ENCODE peak calls at places on chromosome 2, in ten cellular contexts. G is neural crest cell, S is fibroblast of pulmonary artery, I is PC-3, J is endothelial cell, N is kidney, K is omental fat pad, D is endothelial cell of umbilical vein, M is transverse colon, C is bronchial epithelial cell. T is an unnamed sample.

GRCh38 chr2:95356821-95357700 is 45.4 kb upstream of the FAHD2A start:
- DNase-seq in G (no peak), S (no peak), I (no peak), J (no peak), N (peak), K (no peak), D (no peak), M (no peak), C (no peak), T (no peak)

GRCh38 chr2:46125798-46126197 is 171.4 kb upstream of the EPAS1 start:
- DNase-seq in G (no peak), S (no peak), I (no peak), J (no peak), N (no peak), K (no peak), D (no peak), M (no peak), C (peak), T (no peak)

GRCh38 chr2:11692966-11693521 is 23.0 kb upstream of the NTSR2 start:
- DNase-seq in G (peak), S (peak), I (peak), J (peak), N (no peak), K (no peak), D (peak), M (peak), C (peak), T (peak)

GRCh38 chr2:198499539-198499938 is 695.1 kb downstream of the PLCL1 start:
- DNase-seq in G (no peak), S (peak), I (no peak), J (no peak), N (no peak), K (no peak), D (no peak), M (no peak), C (no peak), T (peak)

GRCh38 chr2:48137829-48138228 is 231.5 kb upstream of the FBXO11 start:
- DNase-seq in G (no peak), S (no peak), I (no peak), J (no peak), N (no peak), K (no peak), D (no peak), M (no peak), C (no peak), T (no peak)

GRCh38 chr2:220434365-220434764 is 806.9 kb downstream of the SLC4A3 start:
- DNase-seq in G (no peak), S (peak), I (peak), J (no peak), N (no peak), K (no peak), D (no peak), M (no peak), C (peak), T (no peak)

GRCh38 chr2:62920070-62920469 is 130.6 kb upstream of the OTX1 start:
- DNase-seq in G (no peak), S (peak), I (no peak), J (no peak), N (no peak), K (no peak), D (no peak), M (no peak), C (peak), T (no peak)

GRCh38 chr2:212843409-212844199 is 305.0 kb upstream of the ERBB4 start:
- DNase-seq in G (no peak), S (peak), I (peak), J (no peak), N (no peak), K (no peak), D (peak), M (no peak), C (peak), T (no peak)

DNA sequence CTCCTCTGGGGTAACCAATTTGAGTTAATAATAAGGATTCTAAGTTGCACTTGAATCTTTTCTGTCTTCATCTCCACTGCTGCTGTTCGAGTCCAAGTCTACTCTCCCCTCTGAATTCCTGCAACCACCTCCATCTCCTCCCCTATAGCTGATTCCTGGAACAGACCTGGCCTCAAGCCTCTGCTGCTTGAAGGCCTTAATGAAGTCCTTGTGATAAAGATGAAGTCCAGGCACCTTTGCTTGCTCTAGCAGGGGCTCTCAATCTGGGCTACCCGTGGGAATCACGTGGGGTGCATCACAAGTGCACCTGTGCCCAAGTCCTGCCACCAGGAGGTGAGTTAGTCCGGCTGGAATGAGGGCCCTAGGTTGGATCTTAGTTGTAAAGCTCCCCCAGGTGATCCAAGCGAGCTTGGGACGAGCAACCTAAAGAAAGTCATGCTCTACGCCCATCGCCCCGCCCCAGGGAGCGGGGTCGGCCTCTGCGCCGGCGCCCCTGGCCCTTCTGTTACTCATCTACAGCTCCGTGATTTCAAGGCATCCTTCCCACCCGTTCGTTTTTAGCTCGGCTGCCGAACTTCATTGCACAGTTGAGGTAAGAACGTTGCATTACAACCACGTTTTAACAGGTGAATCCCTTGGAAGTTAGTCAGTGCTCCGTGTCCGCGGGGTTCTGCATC is 905 bp upstream of the IAH1 start:
- DNase-seq in G (no peak), S (no peak), I (peak), J (no peak), N (no peak), K (no peak), D (no peak), M (peak), C (peak), T (peak)
- TF ChIP-seq CTCF in G (peak), S (peak), I (peak), J (no peak), N (no peak), K (no peak), D (no peak), M (peak), C (peak), T (no peak)

DNA sequence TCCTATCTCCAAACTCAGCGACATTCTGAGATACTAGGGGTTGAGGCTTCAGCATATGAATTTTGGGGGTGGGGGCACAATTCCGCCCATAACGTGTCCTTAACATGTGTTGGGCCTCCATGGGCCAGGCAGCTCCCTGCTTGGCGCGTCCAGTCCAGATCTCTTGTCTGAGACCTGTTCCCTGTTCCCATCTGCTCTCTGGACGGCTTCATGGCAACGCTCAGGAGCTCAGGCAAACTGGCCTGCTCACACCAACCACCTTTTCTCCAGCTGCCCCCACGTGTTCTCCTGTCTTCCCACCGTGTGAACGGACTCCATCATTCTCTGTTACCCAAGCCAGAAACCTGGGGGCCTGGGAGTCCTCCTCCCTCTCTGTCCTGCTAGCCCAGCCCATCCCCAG is 36.4 kb downstream of the ACKR3 start:
- DNase-seq in G (no peak), S (no peak), I (no peak), J (no peak), N (no peak), K (no peak), D (no peak), M (no peak), C (no peak), T (no peak)
- TF ChIP-seq CTCF in G (no peak), S (no peak), I (no peak), J (no peak), N (no peak), K (no peak), D (no peak), M (no peak), C (no peak), T (no peak)

GRCh38 chr2:223901854-223902253 is 43.3 kb downstream of the WDFY1 start:
- DNase-seq in G (no peak), S (no peak), I (peak), J (no peak), N (no peak), K (no peak), D (no peak), M (no peak), C (peak), T (no peak)
- TF ChIP-seq CTCF in G (no peak), S (no peak), I (peak), J (no peak), N (peak), K (no peak), D (no peak), M (no peak), C (no peak), T (no peak)

GRCh38 chr2:42316910-42317309 is 44.1 kb downstream of the COX7A2L start:
- DNase-seq in G (no peak), S (no peak), I (no peak), J (no peak), N (no peak), K (no peak), D (no peak), M (no peak), C (no peak), T (no peak)
- TF ChIP-seq CTCF in G (no peak), S (no peak), I (no peak), J (no peak), N (no peak), K (no peak), D (no peak), M (no peak), C (no peak), T (no peak)

GRCh38 chr2:225056330-225057073 is 14.2 kb upstream of the DOCK10 start:
- DNase-seq in G (no peak), S (peak), I (peak), J (no peak), N (no peak), K (no peak), D (peak), M (no peak), C (peak), T (no peak)

GRCh38 chr2:225052703-225053102 is 10.4 kb upstream of the DOCK10 start:
- DNase-seq in G (no peak), S (no peak), I (no peak), J (no peak), N (no peak), K (no peak), D (no peak), M (no peak), C (no peak), T (no peak)

DNA sequence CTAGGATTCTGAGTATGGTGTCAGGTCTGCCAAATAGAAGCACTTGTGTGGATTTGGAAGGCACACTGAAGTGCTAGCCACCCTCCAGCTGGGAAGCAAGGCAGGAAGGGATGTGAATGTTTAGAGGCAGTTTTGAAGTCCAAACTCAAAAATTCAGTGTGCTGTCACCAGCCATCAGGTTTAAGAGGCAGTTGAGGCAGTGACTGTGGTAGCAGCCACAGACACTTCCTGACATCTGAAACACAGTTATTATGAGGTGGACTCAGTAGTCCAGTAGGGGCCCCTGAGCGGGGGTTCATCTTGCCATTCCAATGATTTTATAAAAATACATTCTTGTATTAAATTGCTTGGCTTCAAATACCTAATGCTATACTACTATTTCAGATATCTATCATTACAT is 13.4 kb upstream of the DOCK10 start:
- DNase-seq in G (no peak), S (no peak), I (no peak), J (no peak), N (no peak), K (no peak), D (no peak), M (no peak), C (no peak), T (no peak)
- TF ChIP-seq CTCF in G (no peak), S (no peak), I (no peak), J (no peak), N (no peak), K (no peak), D (no peak), M (no peak), C (no peak), T (no peak)

GRCh38 chr2:239357954-239358754 is 42.7 kb downstream of the HDAC4 start:
- DNase-seq in G (no peak), S (no peak), I (no peak), J (no peak), N (no peak), K (no peak), D (no peak), M (no peak), C (no peak), T (no peak)
- TF ChIP-seq CTCF in G (no peak), S (no peak), I (no peak), J (no peak), N (no peak), K (no peak), D (no peak), M (no peak), C (no peak), T (no peak)

GRCh38 chr2:36889782-36890181 is 76.6 kb downstream of the STRN start:
- DNase-seq in G (no peak), S (peak), I (peak), J (no peak), N (no peak), K (no peak), D (peak), M (no peak), C (peak), T (no peak)
- TF ChIP-seq CTCF in G (no peak), S (no peak), I (no peak), J (no peak), N (no peak), K (no peak), D (no peak), M (no peak), C (no peak), T (no peak)

GRCh38 chr2:239575931-239576445 is 175.2 kb upstream of the HDAC4 start:
- DNase-seq in G (no peak), S (no peak), I (no peak), J (no peak), N (peak), K (peak), D (no peak), M (no peak), C (no peak), T (peak)

GRCh38 chr2:239576784-239577183 is 176.0 kb upstream of the HDAC4 start:
- DNase-seq in G (no peak), S (no peak), I (no peak), J (no peak), N (peak), K (no peak), D (no peak), M (no peak), C (no peak), T (no peak)

GRCh38 chr2:239578381-239578780 is 177.6 kb upstream of the HDAC4 start:
- DNase-seq in G (no peak), S (no peak), I (no peak), J (no peak), N (peak), K (no peak), D (no peak), M (no peak), C (no peak), T (peak)

GRCh38 chr2:239577913-239578312 is 177.1 kb upstream of the HDAC4 start:
- DNase-seq in G (no peak), S (no peak), I (no peak), J (no peak), N (peak), K (no peak), D (no peak), M (no peak), C (no peak), T (no peak)

GRCh38 chr2:239577306-239577705 is 176.5 kb upstream of the HDAC4 start:
- DNase-seq in G (no peak), S (no peak), I (no peak), J (no peak), N (peak), K (peak), D (no peak), M (no peak), C (no peak), T (peak)
- TF ChIP-seq CTCF in G (no peak), S (no peak), I (no peak), J (no peak), N (no peak), K (no peak), D (no peak), M (no peak), C (no peak), T (no peak)

T was measured in glutamatergic neuron.